ENCODE peak calls at places on chromosome 14, in seven cellular contexts. T, M, V, C, Y, Q and R are unnamed samples.

GRCh38 chr14:42930058-42930457 is 1323.4 kb downstream of the LRFN5 start:
- DNase-seq in M (peak; percentile 4), Q (no peak), Y (no peak), C (no peak), V (no peak), T (no peak), R (no peak)

GRCh38 chr14:96762650-96763049 is 34.5 kb upstream of the VRK1 start:
- DNase-seq in C (no peak), V (no peak), M (peak; percentile 62), Y (peak; percentile 34), T (peak; percentile 16), Q (no peak), R (no peak)

GRCh38 chr14:76786556-76786955 is 25.3 kb downstream of the VASH1 start:
- DNase-seq in C (no peak), T (no peak), V (no peak), Y (no peak), Q (no peak), M (no peak), R (peak; percentile 16)

GRCh38 chr14:103541944-103542544 is 13.0 kb downstream of the TRMT61A start:
- DNase-seq in M (no peak), V (peak; percentile 53), C (no peak), Q (no peak), T (no peak), Y (no peak), R (no peak)

GRCh38 chr14:44798386-44799242 is 163.1 kb downstream of the KLHL28 start:
- DNase-seq in V (no peak), M (no peak), Y (no peak), T (no peak), C (no peak), Q (no peak), R (no peak)

GRCh38 chr14:22752422-22752821 is 14.1 kb upstream of the OXA1L start:
- DNase-seq in Q (no peak), M (no peak), C (no peak), Y (no peak), T (no peak), V (no peak), R (no peak)

GRCh38 chr14:105203057-105203494 is 22.0 kb upstream of the NUDT14 start:
- DNase-seq in C (peak; percentile 86), Q (peak; percentile 75), Y (peak; percentile 77), T (peak; percentile 85), V (peak; percentile 88), M (peak; percentile 49), R (peak; percentile 90)

GRCh38 chr14:36091096-36091495 is 85.4 kb downstream of the PTCSC3 start:
- DNase-seq in T (no peak), Y (peak; percentile 55), C (no peak), V (no peak), M (peak; percentile 96), Q (no peak), R (no peak)

GRCh38 chr14:93794756-93795155 is 6.5 kb upstream of the PRIMA1 start:
- DNase-seq in T (no peak), M (no peak), Q (no peak), C (no peak), V (no peak), Y (no peak), R (no peak)

GRCh38 chr14:91177073-91177796 is 63.4 kb downstream of the DGLUCY start:
- DNase-seq in Y (peak; percentile 48), Q (peak; percentile 46), M (peak; percentile 72), T (peak; percentile 50), V (peak; percentile 67), C (peak; percentile 41), R (no peak)

GRCh38 chr14:37413504-37414003 is 181.5 kb downstream of the FOXA1 start:
- DNase-seq in Q (no peak), Y (no peak), T (no peak), V (no peak), C (no peak), M (no peak), R (no peak)

GRCh38 chr14:96363751-96364336 is 518 bp downstream of the GSKIP start:
- DNase-seq in C (peak; percentile 45), Q (no peak), T (peak; percentile 32), M (peak; percentile 63), V (peak; percentile 63), Y (peak; percentile 60), R (no peak)

GRCh38 chr14:99602054-99602787 is 1.8 kb downstream of the CCDC85C start:
- DNase-seq in M (no peak), Q (no peak), T (no peak), Y (peak; percentile 41), V (peak; percentile 69), C (no peak), R (no peak)

GRCh38 chr14:70186826-70187483 is 1.8 kb downstream of the SLC8A3 start:
- DNase-seq in C (peak; percentile 58), M (no peak), Q (no peak), T (no peak), V (no peak), Y (no peak), R (no peak)

GRCh38 chr14:35051796-35052195 is 5.7 kb downstream of the FAM177A1 start:
- DNase-seq in V (no peak), M (peak; percentile 7), T (no peak), Q (no peak), C (no peak), Y (no peak), R (no peak)

GRCh38 chr14:75409425-75410205 is 18.2 kb upstream of the JDP2 start:
- DNase-seq in V (no peak), T (no peak), Q (no peak), C (no peak), M (no peak), Y (no peak), R (no peak)

GRCh38 chr14:68527329-68527851 is 265.5 kb downstream of the ZFP36L1 start:
- DNase-seq in M (no peak), T (no peak), Y (no peak), C (no peak), V (no peak), Q (no peak), R (no peak)

GRCh38 chr14:66610154-66610563 is 102.2 kb downstream of the GPHN start:
- DNase-seq in M (peak; percentile 29), Q (no peak), Y (no peak), C (no peak), V (no peak), T (no peak), R (no peak)

GRCh38 chr14:102838531-102838930 is 61.3 kb downstream of the TRAF3 start:
- DNase-seq in V (no peak), T (no peak), Y (no peak), C (peak; percentile 41), M (no peak), Q (no peak), R (no peak)

GRCh38 chr14:52025310-52025709 is 36.0 kb downstream of the RTRAF start:
- DNase-seq in C (no peak), Y (no peak), M (peak; percentile 97), Q (no peak), V (no peak), T (no peak), R (no peak)

GRCh38 chr14:23695220-23695999 is 59.2 kb downstream of the DHRS2 start:
- DNase-seq in T (no peak), M (no peak), Y (no peak), Q (no peak), V (no peak), C (peak; percentile 36), R (no peak)

GRCh38 chr14:56129941-56130340 is 11.7 kb downstream of the PELI2 start:
- DNase-seq in M (peak; percentile 25), Q (no peak), V (no peak), T (no peak), C (no peak), Y (no peak), R (no peak)

GRCh38 chr14:102063092-102063807 is 23.6 kb downstream of the HSP90AA1 start:
- DNase-seq in Q (peak; percentile 88), T (peak; percentile 63), Y (peak; percentile 87), M (peak; percentile 91), C (peak; percentile 68), V (peak; percentile 88), R (peak; percentile 69)

DNA sequence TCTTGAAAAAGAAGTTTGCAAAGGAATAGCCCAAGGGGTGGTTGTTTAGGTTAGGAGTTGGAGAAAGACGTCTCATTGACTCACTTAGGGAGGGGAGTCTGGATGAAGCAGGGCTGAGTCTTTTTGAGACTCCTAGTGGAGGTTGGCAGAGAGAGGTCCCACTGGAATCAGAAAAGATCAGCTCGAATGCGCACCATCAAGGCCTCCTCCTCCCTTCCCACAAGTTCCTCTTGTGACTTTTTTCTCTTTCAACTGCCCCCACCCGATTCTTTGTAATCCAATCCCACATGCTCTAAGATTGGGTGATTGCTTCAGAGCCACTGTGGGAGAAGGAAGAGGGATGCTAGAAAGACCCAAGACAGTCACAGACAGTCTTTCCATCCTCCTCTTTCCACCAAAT is 2.0 kb downstream of the ARHGEF40 start:
- DNase-seq in Q (no peak), Y (no peak), M (peak; percentile 96), C (no peak), V (no peak), T (no peak), R (no peak)
- TF ChIP-seq CTCF in Q (peak; percentile 14), Y (no peak), M (peak; percentile 33), C (no peak), V (no peak), T (no peak), R (no peak)

DNA sequence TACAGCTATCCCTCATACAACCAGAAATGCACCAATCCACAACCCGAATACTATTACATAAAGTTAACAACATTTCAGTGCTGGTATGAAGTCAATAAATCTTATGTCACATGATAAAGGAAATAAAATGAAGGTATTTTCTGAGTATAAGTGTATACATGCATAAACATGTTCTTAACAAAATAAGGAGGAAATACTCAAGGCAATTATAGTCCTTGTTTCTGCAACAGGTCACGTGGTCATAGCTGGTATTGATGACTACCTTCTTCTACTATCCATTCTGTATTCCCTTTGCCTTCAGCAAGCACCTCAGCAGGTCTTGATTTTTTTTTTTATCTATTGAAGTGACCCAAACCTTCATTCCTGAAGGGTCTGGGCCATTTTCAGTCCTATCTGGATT is 675.6 kb downstream of the RPL10L start:
- DNase-seq in T (no peak), Y (no peak), Q (no peak), M (no peak), V (no peak), C (no peak), R (no peak)
- TF ChIP-seq CTCF in T (no peak), Y (no peak), Q (no peak), M (no peak), V (no peak), C (no peak), R (no peak)

GRCh38 chr14:82999802-83000201 is 1466.1 kb upstream of the SEL1L start:
- DNase-seq in C (peak; percentile 19), T (no peak), Q (no peak), V (no peak), Y (no peak), M (peak; percentile 4), R (no peak)
- TF ChIP-seq CTCF in C (peak; percentile 31), T (peak; percentile 40), Q (no peak), V (peak; percentile 19), Y (no peak), M (peak; percentile 12), R (no peak)

DNA sequence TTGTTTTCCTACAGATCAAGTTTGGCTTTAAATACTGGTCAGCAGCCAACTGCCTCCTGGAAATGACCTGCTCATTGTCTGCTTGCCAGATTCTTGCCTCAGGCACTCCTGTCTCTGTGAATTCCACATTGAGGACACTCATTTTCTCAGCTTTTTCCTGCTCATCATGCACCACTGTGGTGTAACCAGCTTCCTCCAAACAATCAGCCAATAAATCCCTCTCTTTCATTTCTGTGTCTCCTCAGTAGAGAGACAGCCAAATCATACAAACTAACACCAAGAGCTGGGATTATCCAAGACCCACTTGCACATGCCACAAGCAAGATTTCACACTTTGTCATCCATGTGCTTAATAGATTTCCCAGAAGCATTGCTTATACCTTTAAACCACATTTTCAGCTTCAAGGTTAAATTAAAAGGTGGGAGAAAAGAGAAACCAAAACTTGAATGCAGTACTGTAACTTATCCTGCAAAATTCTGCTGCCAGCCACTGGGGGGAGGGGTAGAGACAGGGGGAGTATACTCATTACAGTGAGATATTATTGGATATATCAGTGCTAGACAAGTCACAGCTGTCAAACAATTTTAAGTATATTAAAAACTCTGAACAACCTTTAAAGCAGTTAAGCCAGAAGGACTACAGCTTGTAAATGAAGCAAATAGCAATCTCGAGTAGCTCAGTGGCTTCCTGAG is 105.0 kb downstream of the PPP2R5E start:
- DNase-seq in V (no peak), T (no peak), M (peak; percentile 97), C (no peak), Q (peak; percentile 73), Y (peak; percentile 59), R (peak; percentile 25)
- TF ChIP-seq CTCF in V (peak; percentile 19), T (peak; percentile 39), M (peak; percentile 9), C (no peak), Q (no peak), Y (no peak), R (no peak)